ENCODE peak calls at places on chromosomes 3 and 15, in ten cellular contexts. One of them, this sample, is unnamed. For H3K36me3 and H3K27me3, the result is how much of the 10 kb centered on the place peaks cover.

GRCh38 chr15:91525746-91526145 is 327.8 kb upstream of the SLCO3A1 start:
- DNase-seq in endothelial cell of umbilical vein: no peak
- DNase-seq in GM23248: no peak
- DNase-seq in testis: no peak
- DNase-seq in BE2C: no peak
- DNase-seq in RWPE2: no peak
- DNase-seq in spleen: no peak
- DNase-seq in prostate gland: no peak
- DNase-seq in upper lobe of right lung: no peak
- DNase-seq in IMR-90: no peak
- DNase-seq in this sample: no peak

GRCh38 chr3:12400795-12401194 is 83.5 kb upstream of the TSEN2 start:
- DNase-seq in endothelial cell of umbilical vein: peak
- DNase-seq in GM23248: peak
- DNase-seq in testis: no peak
- DNase-seq in BE2C: no peak
- DNase-seq in RWPE2: no peak
- DNase-seq in spleen: no peak
- DNase-seq in prostate gland: no peak
- DNase-seq in upper lobe of right lung: no peak
- DNase-seq in IMR-90: peak
- DNase-seq in this sample: no peak

GRCh38 chr15:91967935-91968605 is 114.6 kb downstream of the SLCO3A1 start:
- DNase-seq in endothelial cell of umbilical vein: no peak
- DNase-seq in GM23248: peak
- DNase-seq in testis: no peak
- DNase-seq in BE2C: no peak
- DNase-seq in RWPE2: no peak
- DNase-seq in spleen: no peak
- DNase-seq in prostate gland: no peak
- DNase-seq in upper lobe of right lung: no peak
- DNase-seq in IMR-90: peak
- DNase-seq in this sample: no peak

GRCh38 chr3:66644549-66644948 is 143.7 kb upstream of the LRIG1 start:
- DNase-seq in endothelial cell of umbilical vein: no peak
- DNase-seq in GM23248: no peak
- DNase-seq in testis: no peak
- DNase-seq in BE2C: no peak
- DNase-seq in RWPE2: no peak
- DNase-seq in spleen: no peak
- DNase-seq in prostate gland: no peak
- DNase-seq in upper lobe of right lung: no peak
- DNase-seq in IMR-90: no peak
- DNase-seq in this sample: no peak

GRCh38 chr15:55574096-55574495 is 14.0 kb downstream of the PYGO1 start:
- DNase-seq in endothelial cell of umbilical vein: no peak
- DNase-seq in GM23248: no peak
- DNase-seq in testis: no peak
- DNase-seq in BE2C: no peak
- DNase-seq in RWPE2: no peak
- DNase-seq in spleen: no peak
- DNase-seq in prostate gland: no peak
- DNase-seq in upper lobe of right lung: no peak
- DNase-seq in IMR-90: no peak
- DNase-seq in this sample: no peak

GRCh38 chr3:46266598-46266997 is 24.3 kb downstream of the CCR3 start:
- DNase-seq in endothelial cell of umbilical vein: no peak
- DNase-seq in GM23248: peak
- DNase-seq in testis: no peak
- DNase-seq in BE2C: no peak
- DNase-seq in RWPE2: no peak
- DNase-seq in spleen: no peak
- DNase-seq in prostate gland: no peak
- DNase-seq in upper lobe of right lung: no peak
- DNase-seq in IMR-90: no peak
- DNase-seq in this sample: no peak

GRCh38 chr3:48157950-48158376 is 30.3 kb downstream of the CDC25A start:
- DNase-seq in endothelial cell of umbilical vein: peak
- DNase-seq in GM23248: peak
- DNase-seq in testis: peak
- DNase-seq in BE2C: peak
- DNase-seq in RWPE2: no peak
- DNase-seq in spleen: peak
- DNase-seq in prostate gland: peak
- DNase-seq in upper lobe of right lung: peak
- DNase-seq in IMR-90: peak
- DNase-seq in this sample: peak

GRCh38 chr3:16798738-16799137 is 86.0 kb upstream of the PLCL2 start:
- DNase-seq in endothelial cell of umbilical vein: no peak
- DNase-seq in GM23248: no peak
- DNase-seq in testis: no peak
- DNase-seq in BE2C: no peak
- DNase-seq in RWPE2: no peak
- DNase-seq in spleen: no peak
- DNase-seq in prostate gland: no peak
- DNase-seq in upper lobe of right lung: no peak
- DNase-seq in IMR-90: no peak
- DNase-seq in this sample: no peak

GRCh38 chr3:193915613-193916012 is 220.3 kb upstream of the HES1 start:
- DNase-seq in endothelial cell of umbilical vein: no peak
- DNase-seq in GM23248: no peak
- DNase-seq in testis: no peak
- DNase-seq in BE2C: no peak
- DNase-seq in RWPE2: no peak
- DNase-seq in spleen: no peak
- DNase-seq in prostate gland: no peak
- DNase-seq in upper lobe of right lung: no peak
- DNase-seq in IMR-90: no peak
- DNase-seq in this sample: no peak

GRCh38 chr3:101928890-101929289 is 79.6 kb downstream of the NFKBIZ start:
- DNase-seq in endothelial cell of umbilical vein: peak
- DNase-seq in GM23248: peak
- DNase-seq in testis: no peak
- DNase-seq in BE2C: no peak
- DNase-seq in RWPE2: no peak
- DNase-seq in spleen: no peak
- DNase-seq in prostate gland: no peak
- DNase-seq in upper lobe of right lung: no peak
- DNase-seq in IMR-90: peak
- DNase-seq in this sample: no peak

GRCh38 chr15:31453558-31454318 is 127.1 kb downstream of the KLF13 start:
- DNase-seq in endothelial cell of umbilical vein: no peak
- DNase-seq in GM23248: no peak
- DNase-seq in testis: no peak
- DNase-seq in BE2C: no peak
- DNase-seq in RWPE2: peak
- DNase-seq in spleen: peak
- DNase-seq in prostate gland: no peak
- DNase-seq in upper lobe of right lung: peak
- DNase-seq in IMR-90: no peak
- DNase-seq in this sample: no peak

DNA sequence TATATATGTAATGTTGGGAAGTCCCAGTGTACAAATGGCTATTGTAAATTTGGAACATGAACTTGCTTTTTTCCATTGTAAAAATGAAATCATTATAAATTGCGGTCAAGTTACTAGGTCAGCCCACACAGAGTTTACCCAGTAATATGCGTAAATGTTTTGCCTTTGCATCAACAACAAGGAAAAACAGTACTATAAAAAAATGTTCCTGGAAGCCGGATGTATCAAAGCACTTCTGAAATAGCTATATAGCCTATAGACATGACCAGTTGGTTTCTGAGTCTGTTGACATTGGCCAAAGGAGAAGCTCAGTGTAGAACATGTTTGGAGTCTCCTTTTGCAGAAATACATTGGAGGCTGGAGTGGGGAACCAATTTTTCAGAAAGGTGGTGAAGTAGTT is 23.2 kb downstream of the CTNNB1 start:
- DNase-seq in endothelial cell of umbilical vein: no peak
- DNase-seq in GM23248: no peak
- DNase-seq in testis: no peak
- DNase-seq in BE2C: no peak
- DNase-seq in RWPE2: no peak
- DNase-seq in spleen: no peak
- DNase-seq in prostate gland: no peak
- DNase-seq in upper lobe of right lung: no peak
- DNase-seq in IMR-90: no peak
- DNase-seq in this sample: no peak
- H3K36me3 ChIP-seq in endothelial cell of umbilical vein: under half
- H3K36me3 ChIP-seq in GM23248: under half
- H3K36me3 ChIP-seq in testis: under half
- H3K36me3 ChIP-seq in BE2C: under half
- H3K36me3 ChIP-seq in RWPE2: half or more
- H3K36me3 ChIP-seq in spleen: under half
- H3K36me3 ChIP-seq in prostate gland: under half
- H3K36me3 ChIP-seq in upper lobe of right lung: under half
- H3K36me3 ChIP-seq in IMR-90: under half
- H3K36me3 ChIP-seq in this sample: under half

DNA sequence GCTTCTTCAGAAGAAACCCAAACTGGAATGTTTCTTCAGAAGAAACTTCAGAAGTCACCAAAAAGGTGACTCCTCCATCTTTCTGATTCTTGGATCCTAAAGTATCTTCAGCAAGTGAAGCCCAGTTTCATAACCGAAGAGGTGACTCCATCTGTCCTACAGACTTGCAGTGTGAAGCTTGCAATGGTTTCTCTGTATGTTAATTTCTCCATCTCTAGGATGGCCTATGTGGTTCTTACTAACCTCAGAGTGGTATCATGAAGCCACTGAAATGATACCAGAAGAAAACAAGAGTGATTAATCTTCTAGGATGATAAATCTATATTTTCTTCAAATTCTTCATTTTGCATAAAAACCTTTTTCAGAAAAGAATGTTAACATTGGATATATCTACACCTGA is 495 bp upstream of the AQP9 start:
- DNase-seq in endothelial cell of umbilical vein: no peak
- DNase-seq in GM23248: no peak
- DNase-seq in testis: no peak
- DNase-seq in BE2C: no peak
- DNase-seq in RWPE2: no peak
- DNase-seq in spleen: no peak
- DNase-seq in prostate gland: no peak
- DNase-seq in upper lobe of right lung: no peak
- DNase-seq in IMR-90: no peak
- DNase-seq in this sample: no peak
- H3K27me3 ChIP-seq in endothelial cell of umbilical vein: under half
- H3K27me3 ChIP-seq in GM23248: under half
- H3K27me3 ChIP-seq in testis: under half
- H3K27me3 ChIP-seq in BE2C: under half
- H3K27me3 ChIP-seq in RWPE2: under half
- H3K27me3 ChIP-seq in spleen: under half
- H3K27me3 ChIP-seq in prostate gland: under half
- H3K27me3 ChIP-seq in upper lobe of right lung: under half
- H3K27me3 ChIP-seq in IMR-90: under half
- H3K27me3 ChIP-seq in this sample: under half

GRCh38 chr3:126851382-126851781 is 131.5 kb upstream of the PLXNA1 start:
- DNase-seq in endothelial cell of umbilical vein: no peak
- DNase-seq in GM23248: no peak
- DNase-seq in testis: no peak
- DNase-seq in BE2C: no peak
- DNase-seq in RWPE2: no peak
- DNase-seq in spleen: no peak
- DNase-seq in prostate gland: no peak
- DNase-seq in upper lobe of right lung: no peak
- DNase-seq in IMR-90: no peak
- DNase-seq in this sample: no peak

GRCh38 chr3:126848991-126849390 is 133.9 kb upstream of the PLXNA1 start:
- DNase-seq in endothelial cell of umbilical vein: no peak
- DNase-seq in GM23248: no peak
- DNase-seq in testis: no peak
- DNase-seq in BE2C: no peak
- DNase-seq in RWPE2: no peak
- DNase-seq in spleen: peak
- DNase-seq in prostate gland: no peak
- DNase-seq in upper lobe of right lung: peak
- DNase-seq in IMR-90: no peak
- DNase-seq in this sample: no peak

GRCh38 chr3:126849768-126850167 is 133.1 kb upstream of the PLXNA1 start:
- DNase-seq in endothelial cell of umbilical vein: no peak
- DNase-seq in GM23248: no peak
- DNase-seq in testis: no peak
- DNase-seq in BE2C: no peak
- DNase-seq in RWPE2: no peak
- DNase-seq in spleen: peak
- DNase-seq in prostate gland: no peak
- DNase-seq in upper lobe of right lung: peak
- DNase-seq in IMR-90: no peak
- DNase-seq in this sample: no peak

GRCh38 chr3:126851934-126852333 is 131.0 kb upstream of the PLXNA1 start:
- DNase-seq in endothelial cell of umbilical vein: no peak
- DNase-seq in GM23248: no peak
- DNase-seq in testis: no peak
- DNase-seq in BE2C: no peak
- DNase-seq in RWPE2: no peak
- DNase-seq in spleen: no peak
- DNase-seq in prostate gland: no peak
- DNase-seq in upper lobe of right lung: no peak
- DNase-seq in IMR-90: no peak
- DNase-seq in this sample: no peak

DNA sequence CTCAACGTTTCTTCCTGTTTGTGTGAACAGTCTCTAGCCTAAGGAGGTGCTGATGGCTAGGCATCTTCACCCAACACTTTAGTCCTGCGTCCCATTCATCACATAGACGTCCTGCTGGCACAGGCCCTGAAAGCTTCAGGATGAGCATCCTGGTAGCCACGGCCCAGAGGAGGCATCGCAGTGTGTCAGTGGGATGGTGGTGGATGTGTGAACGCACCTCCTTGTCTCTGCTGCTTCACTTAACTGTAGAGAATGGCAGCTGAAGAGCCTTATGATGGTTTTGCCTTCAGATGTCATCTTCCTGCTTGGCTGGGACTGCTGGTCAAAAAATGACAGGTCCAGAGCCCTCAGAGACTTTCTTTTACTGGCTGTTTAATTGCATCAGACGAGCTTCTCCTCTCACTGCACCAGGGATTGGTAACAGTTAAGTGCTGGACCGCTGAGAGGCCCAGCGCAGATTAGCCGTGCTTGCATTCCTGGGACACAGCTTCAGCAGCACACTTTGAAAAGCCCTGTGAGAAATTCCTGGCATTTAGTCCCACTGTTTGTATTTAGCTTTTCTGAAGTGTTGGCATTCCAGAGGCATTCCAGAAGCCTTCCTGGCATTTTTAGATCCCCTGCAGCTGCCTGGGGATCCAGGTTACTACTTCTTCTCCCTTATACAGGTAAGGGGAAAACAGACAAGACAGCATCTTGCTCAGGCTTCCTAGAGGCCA is 132.4 kb upstream of the PLXNA1 start:
- DNase-seq in endothelial cell of umbilical vein: no peak
- DNase-seq in GM23248: peak
- DNase-seq in testis: peak
- DNase-seq in BE2C: no peak
- DNase-seq in RWPE2: no peak
- DNase-seq in spleen: peak
- DNase-seq in prostate gland: no peak
- DNase-seq in upper lobe of right lung: peak
- DNase-seq in IMR-90: peak
- DNase-seq in this sample: no peak
- H3K4me3 ChIP-seq in endothelial cell of umbilical vein: no peak
- H3K4me3 ChIP-seq in GM23248: no peak
- H3K4me3 ChIP-seq in testis: no peak
- H3K4me3 ChIP-seq in BE2C: no peak
- H3K4me3 ChIP-seq in RWPE2: no peak
- H3K4me3 ChIP-seq in spleen: no peak
- H3K4me3 ChIP-seq in prostate gland: no peak
- H3K4me3 ChIP-seq in upper lobe of right lung: no peak
- H3K4me3 ChIP-seq in IMR-90: no peak
- H3K4me3 ChIP-seq in this sample: no peak

GRCh38 chr3:10303785-10304184 is 11.0 kb upstream of the GHRL start:
- DNase-seq in endothelial cell of umbilical vein: no peak
- DNase-seq in GM23248: no peak
- DNase-seq in testis: no peak
- DNase-seq in BE2C: no peak
- DNase-seq in RWPE2: no peak
- DNase-seq in spleen: no peak
- DNase-seq in prostate gland: no peak
- DNase-seq in upper lobe of right lung: no peak
- DNase-seq in IMR-90: no peak
- DNase-seq in this sample: no peak
- H3K36me3 ChIP-seq in endothelial cell of umbilical vein: half or more
- H3K36me3 ChIP-seq in GM23248: half or more
- H3K36me3 ChIP-seq in testis: under half
- H3K36me3 ChIP-seq in BE2C: under half
- H3K36me3 ChIP-seq in RWPE2: half or more
- H3K36me3 ChIP-seq in spleen: under half
- H3K36me3 ChIP-seq in prostate gland: under half
- H3K36me3 ChIP-seq in upper lobe of right lung: half or more
- H3K36me3 ChIP-seq in IMR-90: half or more
- H3K36me3 ChIP-seq in this sample: under half